ENCODE peak calls at places on chromosome 17, in eight cellular contexts. One of them, this sample, is unnamed. For H3K27me3, the result is how much of the 10 kb centered on the place peaks cover.

GRCh38 chr17:57366558-57367351 is 110.4 kb downstream of the MSI2 start:
- DNase-seq in brain microvascular endothelial cell: no peak
- DNase-seq in psoas muscle: no peak
- DNase-seq in dorsolateral prefrontal cortex: no peak
- DNase-seq in kidney epithelial cell: no peak
- DNase-seq in bronchial epithelial cell: no peak
- DNase-seq in WERI-Rb-1: no peak
- DNase-seq in heart right ventricle: no peak
- DNase-seq in this sample: no peak

GRCh38 chr17:15885770-15886169 is 59.2 kb upstream of the ADORA2B start:
- DNase-seq in brain microvascular endothelial cell: no peak
- DNase-seq in psoas muscle: no peak
- DNase-seq in dorsolateral prefrontal cortex: no peak
- DNase-seq in kidney epithelial cell: no peak
- DNase-seq in bronchial epithelial cell: no peak
- DNase-seq in WERI-Rb-1: no peak
- DNase-seq in heart right ventricle: no peak
- DNase-seq in this sample: no peak

GRCh38 chr17:48632579-48633265 is 6.6 kb upstream of the HOXB9 start:
- DNase-seq in brain microvascular endothelial cell: no peak
- DNase-seq in psoas muscle: no peak
- DNase-seq in dorsolateral prefrontal cortex: no peak
- DNase-seq in kidney epithelial cell: no peak
- DNase-seq in bronchial epithelial cell: no peak
- DNase-seq in WERI-Rb-1: no peak
- DNase-seq in heart right ventricle: no peak
- DNase-seq in this sample: no peak

GRCh38 chr17:82297804-82298537 is 19.4 kb downstream of the CD7 start:
- DNase-seq in brain microvascular endothelial cell: peak
- DNase-seq in psoas muscle: peak
- DNase-seq in dorsolateral prefrontal cortex: peak
- DNase-seq in kidney epithelial cell: no peak
- DNase-seq in bronchial epithelial cell: peak
- DNase-seq in WERI-Rb-1: no peak
- DNase-seq in heart right ventricle: peak
- DNase-seq in this sample: peak

GRCh38 chr17:48131216-48131824 is 23.8 kb downstream of the SNX11 start:
- DNase-seq in brain microvascular endothelial cell: peak
- DNase-seq in psoas muscle: no peak
- DNase-seq in dorsolateral prefrontal cortex: no peak
- DNase-seq in kidney epithelial cell: peak
- DNase-seq in bronchial epithelial cell: peak
- DNase-seq in WERI-Rb-1: peak
- DNase-seq in heart right ventricle: peak
- DNase-seq in this sample: peak

GRCh38 chr17:47742319-47743181 is 9.5 kb downstream of the TBX21 start:
- DNase-seq in brain microvascular endothelial cell: no peak
- DNase-seq in psoas muscle: no peak
- DNase-seq in dorsolateral prefrontal cortex: no peak
- DNase-seq in kidney epithelial cell: no peak
- DNase-seq in bronchial epithelial cell: no peak
- DNase-seq in WERI-Rb-1: peak
- DNase-seq in heart right ventricle: no peak
- DNase-seq in this sample: no peak

GRCh38 chr17:58538801-58539410 is 24.5 kb upstream of the MTMR4 start:
- DNase-seq in brain microvascular endothelial cell: no peak
- DNase-seq in psoas muscle: no peak
- DNase-seq in dorsolateral prefrontal cortex: no peak
- DNase-seq in kidney epithelial cell: no peak
- DNase-seq in bronchial epithelial cell: no peak
- DNase-seq in WERI-Rb-1: no peak
- DNase-seq in heart right ventricle: no peak
- DNase-seq in this sample: no peak

GRCh38 chr17:624341-624860 is 90.2 kb downstream of the VPS53 start:
- DNase-seq in brain microvascular endothelial cell: no peak
- DNase-seq in psoas muscle: no peak
- DNase-seq in dorsolateral prefrontal cortex: no peak
- DNase-seq in kidney epithelial cell: no peak
- DNase-seq in bronchial epithelial cell: no peak
- DNase-seq in WERI-Rb-1: no peak
- DNase-seq in heart right ventricle: no peak
- DNase-seq in this sample: no peak

GRCh38 chr17:4607773-4608187 is 23.5 kb downstream of the SMTNL2 start:
- DNase-seq in brain microvascular endothelial cell: peak
- DNase-seq in psoas muscle: peak
- DNase-seq in dorsolateral prefrontal cortex: no peak
- DNase-seq in kidney epithelial cell: no peak
- DNase-seq in bronchial epithelial cell: no peak
- DNase-seq in WERI-Rb-1: no peak
- DNase-seq in heart right ventricle: peak
- DNase-seq in this sample: peak

GRCh38 chr17:72426948-72427760 is 306.3 kb downstream of the SOX9 start:
- DNase-seq in brain microvascular endothelial cell: no peak
- DNase-seq in psoas muscle: no peak
- DNase-seq in dorsolateral prefrontal cortex: no peak
- DNase-seq in kidney epithelial cell: no peak
- DNase-seq in bronchial epithelial cell: no peak
- DNase-seq in WERI-Rb-1: no peak
- DNase-seq in heart right ventricle: no peak
- DNase-seq in this sample: no peak

GRCh38 chr17:28188841-28189263 is 130.1 kb upstream of the TMEM97 start:
- DNase-seq in brain microvascular endothelial cell: no peak
- DNase-seq in psoas muscle: no peak
- DNase-seq in dorsolateral prefrontal cortex: no peak
- DNase-seq in kidney epithelial cell: peak
- DNase-seq in bronchial epithelial cell: peak
- DNase-seq in WERI-Rb-1: no peak
- DNase-seq in heart right ventricle: no peak
- DNase-seq in this sample: no peak

GRCh38 chr17:15414502-15415348 is 52.7 kb downstream of the CDRT4 start:
- DNase-seq in brain microvascular endothelial cell: no peak
- DNase-seq in psoas muscle: peak
- DNase-seq in dorsolateral prefrontal cortex: no peak
- DNase-seq in kidney epithelial cell: no peak
- DNase-seq in bronchial epithelial cell: no peak
- DNase-seq in WERI-Rb-1: peak
- DNase-seq in heart right ventricle: peak
- DNase-seq in this sample: no peak

GRCh38 chr17:11797803-11798202 is 199.5 kb downstream of the ZNF18 start:
- DNase-seq in brain microvascular endothelial cell: no peak
- DNase-seq in psoas muscle: no peak
- DNase-seq in dorsolateral prefrontal cortex: no peak
- DNase-seq in kidney epithelial cell: no peak
- DNase-seq in bronchial epithelial cell: no peak
- DNase-seq in WERI-Rb-1: peak
- DNase-seq in heart right ventricle: no peak
- DNase-seq in this sample: no peak

GRCh38 chr17:31778538-31778937 is 80.5 kb downstream of the COPRS start:
- DNase-seq in brain microvascular endothelial cell: no peak
- DNase-seq in psoas muscle: no peak
- DNase-seq in dorsolateral prefrontal cortex: no peak
- DNase-seq in kidney epithelial cell: peak
- DNase-seq in bronchial epithelial cell: no peak
- DNase-seq in WERI-Rb-1: no peak
- DNase-seq in heart right ventricle: peak
- DNase-seq in this sample: no peak

GRCh38 chr17:81512984-81513668 is 527 bp upstream of the ACTG1 start:
- DNase-seq in brain microvascular endothelial cell: no peak
- DNase-seq in psoas muscle: peak
- DNase-seq in dorsolateral prefrontal cortex: no peak
- DNase-seq in kidney epithelial cell: no peak
- DNase-seq in bronchial epithelial cell: peak
- DNase-seq in WERI-Rb-1: peak
- DNase-seq in heart right ventricle: peak
- DNase-seq in this sample: peak

GRCh38 chr17:64080174-64080618 is 49.7 kb downstream of the ERN1 start:
- DNase-seq in brain microvascular endothelial cell: no peak
- DNase-seq in psoas muscle: no peak
- DNase-seq in dorsolateral prefrontal cortex: no peak
- DNase-seq in kidney epithelial cell: no peak
- DNase-seq in bronchial epithelial cell: no peak
- DNase-seq in WERI-Rb-1: peak
- DNase-seq in heart right ventricle: no peak
- DNase-seq in this sample: no peak

GRCh38 chr17:40121191-40121885 is 433 bp upstream of the MSL1 start:
- DNase-seq in brain microvascular endothelial cell: no peak
- DNase-seq in psoas muscle: peak
- DNase-seq in dorsolateral prefrontal cortex: no peak
- DNase-seq in kidney epithelial cell: no peak
- DNase-seq in bronchial epithelial cell: no peak
- DNase-seq in WERI-Rb-1: peak
- DNase-seq in heart right ventricle: peak
- DNase-seq in this sample: no peak

GRCh38 chr17:31558748-31559646 is 167.5 kb downstream of the RAB11FIP4 start:
- DNase-seq in brain microvascular endothelial cell: peak
- DNase-seq in psoas muscle: peak
- DNase-seq in dorsolateral prefrontal cortex: no peak
- DNase-seq in kidney epithelial cell: no peak
- DNase-seq in bronchial epithelial cell: peak
- DNase-seq in WERI-Rb-1: peak
- DNase-seq in heart right ventricle: peak
- DNase-seq in this sample: peak

GRCh38 chr17:28394717-28395116 is 11.3 kb downstream of the SLC46A1 start:
- DNase-seq in brain microvascular endothelial cell: no peak
- DNase-seq in psoas muscle: no peak
- DNase-seq in dorsolateral prefrontal cortex: no peak
- DNase-seq in kidney epithelial cell: no peak
- DNase-seq in bronchial epithelial cell: peak
- DNase-seq in WERI-Rb-1: no peak
- DNase-seq in heart right ventricle: no peak
- DNase-seq in this sample: no peak

DNA sequence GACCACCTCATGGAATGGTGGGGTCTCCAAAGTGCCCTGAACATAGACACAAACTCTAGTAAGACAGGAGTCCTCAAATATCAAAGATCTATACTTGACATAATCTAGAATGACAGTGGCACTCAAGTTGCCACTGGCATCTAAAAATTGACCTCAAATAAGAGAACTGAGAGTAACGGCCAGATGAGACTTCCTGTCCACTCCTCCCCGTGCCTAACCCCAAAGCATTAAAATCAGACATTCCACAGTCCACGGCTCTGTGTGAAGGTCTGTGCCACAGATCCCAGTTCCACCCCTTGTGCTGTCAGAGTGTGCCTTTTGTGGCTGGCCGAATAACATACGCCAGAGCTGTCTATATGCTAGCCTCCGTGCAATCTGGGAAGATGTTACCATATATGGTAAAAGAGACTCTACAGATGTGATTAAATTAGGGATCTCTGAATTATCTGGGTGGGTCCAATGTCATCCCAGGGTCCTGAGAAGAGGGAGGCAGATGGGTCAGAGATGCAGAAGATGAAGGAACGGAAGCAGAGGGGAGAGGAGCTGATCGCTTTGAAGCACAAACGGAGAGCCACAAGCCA is 21.0 kb upstream of the EVPL start:
- DNase-seq in brain microvascular endothelial cell: peak
- DNase-seq in psoas muscle: no peak
- DNase-seq in dorsolateral prefrontal cortex: no peak
- DNase-seq in kidney epithelial cell: no peak
- DNase-seq in bronchial epithelial cell: no peak
- DNase-seq in WERI-Rb-1: no peak
- DNase-seq in heart right ventricle: no peak
- DNase-seq in this sample: no peak
- TF ChIP-seq CTCF in brain microvascular endothelial cell: no peak
- TF ChIP-seq CTCF in psoas muscle: no peak
- TF ChIP-seq CTCF in dorsolateral prefrontal cortex: no peak
- TF ChIP-seq CTCF in kidney epithelial cell: no peak
- TF ChIP-seq CTCF in bronchial epithelial cell: no peak
- TF ChIP-seq CTCF in WERI-Rb-1: no peak
- TF ChIP-seq CTCF in heart right ventricle: no peak
- TF ChIP-seq CTCF in this sample: no peak

GRCh38 chr17:80262291-80262690 is 1.6 kb downstream of the RNF213 start:
- DNase-seq in brain microvascular endothelial cell: no peak
- DNase-seq in psoas muscle: no peak
- DNase-seq in dorsolateral prefrontal cortex: no peak
- DNase-seq in kidney epithelial cell: no peak
- DNase-seq in bronchial epithelial cell: no peak
- DNase-seq in WERI-Rb-1: no peak
- DNase-seq in heart right ventricle: no peak
- DNase-seq in this sample: no peak
- H3K4me3 ChIP-seq in brain microvascular endothelial cell: no peak
- H3K4me3 ChIP-seq in psoas muscle: peak
- H3K4me3 ChIP-seq in dorsolateral prefrontal cortex: peak
- H3K4me3 ChIP-seq in kidney epithelial cell: peak
- H3K4me3 ChIP-seq in bronchial epithelial cell: no peak
- H3K4me3 ChIP-seq in WERI-Rb-1: no peak
- H3K4me3 ChIP-seq in heart right ventricle: no peak
- H3K4me3 ChIP-seq in this sample: no peak

GRCh38 chr17:2051388-2052237 is 3.3 kb upstream of the HIC1 start:
- DNase-seq in brain microvascular endothelial cell: no peak
- DNase-seq in psoas muscle: peak
- DNase-seq in dorsolateral prefrontal cortex: no peak
- DNase-seq in kidney epithelial cell: no peak
- DNase-seq in bronchial epithelial cell: no peak
- DNase-seq in WERI-Rb-1: no peak
- DNase-seq in heart right ventricle: no peak
- DNase-seq in this sample: no peak
- H3K27me3 ChIP-seq in brain microvascular endothelial cell: under half
- H3K27me3 ChIP-seq in psoas muscle: under half
- H3K27me3 ChIP-seq in dorsolateral prefrontal cortex: under half
- H3K27me3 ChIP-seq in kidney epithelial cell: under half
- H3K27me3 ChIP-seq in bronchial epithelial cell: under half
- H3K27me3 ChIP-seq in WERI-Rb-1: under half
- H3K27me3 ChIP-seq in heart right ventricle: under half
- H3K27me3 ChIP-seq in this sample: under half

GRCh38 chr17:7885357-7886226 is 3.0 kb upstream of the CHD3 start:
- DNase-seq in brain microvascular endothelial cell: no peak
- DNase-seq in psoas muscle: peak
- DNase-seq in dorsolateral prefrontal cortex: no peak
- DNase-seq in kidney epithelial cell: no peak
- DNase-seq in bronchial epithelial cell: no peak
- DNase-seq in WERI-Rb-1: peak
- DNase-seq in heart right ventricle: peak
- DNase-seq in this sample: no peak

GRCh38 chr17:7887482-7888183 is 956 bp upstream of the CHD3 start:
- DNase-seq in brain microvascular endothelial cell: peak
- DNase-seq in psoas muscle: peak
- DNase-seq in dorsolateral prefrontal cortex: peak
- DNase-seq in kidney epithelial cell: peak
- DNase-seq in bronchial epithelial cell: peak
- DNase-seq in WERI-Rb-1: peak
- DNase-seq in heart right ventricle: peak
- DNase-seq in this sample: peak

GRCh38 chr17:7887038-7887481 is 1.5 kb upstream of the CHD3 start:
- DNase-seq in brain microvascular endothelial cell: no peak
- DNase-seq in psoas muscle: no peak
- DNase-seq in dorsolateral prefrontal cortex: no peak
- DNase-seq in kidney epithelial cell: no peak
- DNase-seq in bronchial epithelial cell: no peak
- DNase-seq in WERI-Rb-1: no peak
- DNase-seq in heart right ventricle: no peak
- DNase-seq in this sample: no peak

GRCh38 chr17:7884581-7885356 is 3.8 kb upstream of the CHD3 start:
- DNase-seq in brain microvascular endothelial cell: no peak
- DNase-seq in psoas muscle: peak
- DNase-seq in dorsolateral prefrontal cortex: no peak
- DNase-seq in kidney epithelial cell: no peak
- DNase-seq in bronchial epithelial cell: no peak
- DNase-seq in WERI-Rb-1: no peak
- DNase-seq in heart right ventricle: no peak
- DNase-seq in this sample: no peak

GRCh38 chr17:7886227-7887037 is 2.2 kb upstream of the CHD3 start:
- DNase-seq in brain microvascular endothelial cell: peak
- DNase-seq in psoas muscle: no peak
- DNase-seq in dorsolateral prefrontal cortex: no peak
- DNase-seq in kidney epithelial cell: no peak
- DNase-seq in bronchial epithelial cell: peak
- DNase-seq in WERI-Rb-1: peak
- DNase-seq in heart right ventricle: peak
- DNase-seq in this sample: peak
- TF ChIP-seq CTCF in brain microvascular endothelial cell: peak
- TF ChIP-seq CTCF in psoas muscle: no peak
- TF ChIP-seq CTCF in dorsolateral prefrontal cortex: no peak
- TF ChIP-seq CTCF in kidney epithelial cell: no peak
- TF ChIP-seq CTCF in bronchial epithelial cell: no peak
- TF ChIP-seq CTCF in WERI-Rb-1: peak
- TF ChIP-seq CTCF in heart right ventricle: no peak
- TF ChIP-seq CTCF in this sample: no peak